ENCODE peak calls at places on chromosome 7, in five cellular contexts. B, M, W, S and I are unnamed samples.

GRCh38 chr7:17560516-17560915 is 262.1 kb downstream of the AHR start:
- DNase-seq in B (no peak), M (peak), W (no peak), S (peak), I (no peak)

GRCh38 chr7:132771301-132771730 is 195.0 kb upstream of the PLXNA4 start:
- DNase-seq in B (no peak), M (no peak), W (no peak), S (peak), I (peak)

GRCh38 chr7:13639416-13639815 is 350.1 kb downstream of the ETV1 start:
- DNase-seq in B (no peak), M (no peak), W (no peak), S (no peak), I (no peak)

GRCh38 chr7:41705109-41705871 is 2.4 kb upstream of the INHBA start:
- DNase-seq in B (peak), M (peak), W (peak), S (peak), I (peak)

GRCh38 chr7:3564231-3564630 is 263.2 kb downstream of the SDK1 start:
- DNase-seq in B (no peak), M (no peak), W (no peak), S (no peak), I (no peak)

GRCh38 chr7:138097064-138097741 is 20.9 kb downstream of the AKR1D1 start:
- DNase-seq in B (no peak), M (no peak), W (no peak), S (peak), I (no peak)

GRCh38 chr7:64183126-64183742 is 23.8 kb upstream of the ZNF735 start:
- DNase-seq in B (peak), M (no peak), W (no peak), S (peak), I (peak)

GRCh38 chr7:84455788-84456187 is 261.2 kb upstream of the SEMA3A start:
- DNase-seq in B (no peak), M (peak), W (no peak), S (peak), I (no peak)

GRCh38 chr7:144782883-144783282 is 53.0 kb downstream of the TPK1 start:
- DNase-seq in B (no peak), M (no peak), W (no peak), S (no peak), I (no peak)

GRCh38 chr7:22117222-22117621 is 171.5 kb upstream of the CDCA7L start:
- DNase-seq in B (no peak), M (no peak), W (no peak), S (peak), I (no peak)
- H3K27ac ChIP-seq in B (no peak), M (no peak), W (no peak), S (no peak), I (peak)

DNA sequence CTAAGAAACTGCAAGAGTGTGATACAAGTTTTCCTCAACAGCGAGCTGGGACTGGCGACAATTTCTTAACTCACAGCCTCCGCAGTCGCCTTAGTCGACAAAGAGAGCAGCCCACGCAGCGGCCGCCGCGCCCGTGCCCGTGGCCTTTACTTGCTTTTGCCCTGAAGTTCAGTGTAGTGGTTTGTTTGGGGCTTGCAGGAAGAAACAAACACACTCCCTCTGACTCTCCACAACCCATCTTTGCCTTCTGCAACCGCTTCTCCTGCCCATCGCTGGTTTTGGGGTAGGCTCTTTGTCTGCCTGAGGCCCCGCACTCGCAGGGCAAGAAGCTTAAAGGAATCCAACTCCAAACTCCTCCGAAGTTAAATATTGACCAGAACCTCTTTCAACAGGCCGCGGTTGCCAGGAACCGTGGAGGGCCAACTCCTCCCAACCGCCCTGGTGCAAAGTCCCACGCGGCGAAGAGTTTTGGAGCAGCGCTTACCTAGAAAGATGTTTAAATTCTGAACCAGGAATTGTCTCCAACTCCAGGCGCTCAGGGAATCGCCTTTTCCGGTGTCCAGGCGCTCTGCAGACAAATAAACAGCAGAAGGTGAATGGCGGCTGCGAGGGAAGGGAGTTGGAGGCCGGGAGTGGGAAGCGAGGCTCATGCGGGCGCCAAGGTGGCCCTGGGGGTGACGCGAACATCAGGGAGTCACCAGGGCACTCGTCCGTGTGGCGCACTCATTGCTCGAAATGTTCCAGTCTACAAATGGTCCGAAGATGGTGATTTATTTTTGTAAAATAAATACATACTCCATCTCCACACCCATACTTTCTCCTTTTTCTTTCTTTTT is 8.3 kb downstream of the HOXA4 start:
- DNase-seq in B (no peak), M (peak), W (no peak), S (no peak), I (no peak)
- H3K27ac ChIP-seq in B (no peak), M (peak), W (no peak), S (no peak), I (no peak)

GRCh38 chr7:100372694-100373093 is 593 bp upstream of the PILRA start:
- DNase-seq in B (no peak), M (no peak), W (no peak), S (no peak), I (no peak)

GRCh38 chr7:100373261-100373831 is at the start of gene PILRA:
- DNase-seq in B (no peak), M (no peak), W (no peak), S (peak), I (no peak)

GRCh38 chr7:100371561-100372171 is 1.6 kb upstream of the PILRA start:
- DNase-seq in B (no peak), M (no peak), W (no peak), S (peak), I (peak)

GRCh38 chr7:100372256-100372655 is 1.0 kb upstream of the PILRA start:
- DNase-seq in B (no peak), M (peak), W (no peak), S (peak), I (no peak)

GRCh38 chr7:100374601-100375000 is 1.3 kb downstream of the PILRA start:
- DNase-seq in B (no peak), M (no peak), W (no peak), S (no peak), I (no peak)
- H3K27ac ChIP-seq in B (peak), M (no peak), W (no peak), S (no peak), I (no peak)

GRCh38 chr7:43589728-43590127 is 6.8 kb downstream of the STK17A start:
- DNase-seq in B (no peak), M (no peak), W (no peak), S (no peak), I (no peak)

GRCh38 chr7:43590862-43591550 is 8.1 kb downstream of the STK17A start:
- DNase-seq in B (no peak), M (no peak), W (no peak), S (no peak), I (no peak)

GRCh38 chr7:43592321-43592720 is 9.4 kb downstream of the STK17A start:
- DNase-seq in B (no peak), M (no peak), W (no peak), S (peak), I (no peak)

GRCh38 chr7:43593010-43593409 is 10.1 kb downstream of the STK17A start:
- DNase-seq in B (no peak), M (no peak), W (no peak), S (peak), I (no peak)

GRCh38 chr7:43591551-43592180 is 8.8 kb downstream of the STK17A start:
- DNase-seq in B (no peak), M (peak), W (no peak), S (peak), I (no peak)
- H3K27ac ChIP-seq in B (no peak), M (no peak), W (no peak), S (peak), I (no peak)

GRCh38 chr7:21579341-21580072 is 36.7 kb downstream of the DNAH11 start:
- DNase-seq in B (no peak), M (peak), W (no peak), S (peak), I (no peak)

GRCh38 chr7:21585070-21585724 is 42.4 kb downstream of the DNAH11 start:
- DNase-seq in B (no peak), M (no peak), W (no peak), S (no peak), I (no peak)

DNA sequence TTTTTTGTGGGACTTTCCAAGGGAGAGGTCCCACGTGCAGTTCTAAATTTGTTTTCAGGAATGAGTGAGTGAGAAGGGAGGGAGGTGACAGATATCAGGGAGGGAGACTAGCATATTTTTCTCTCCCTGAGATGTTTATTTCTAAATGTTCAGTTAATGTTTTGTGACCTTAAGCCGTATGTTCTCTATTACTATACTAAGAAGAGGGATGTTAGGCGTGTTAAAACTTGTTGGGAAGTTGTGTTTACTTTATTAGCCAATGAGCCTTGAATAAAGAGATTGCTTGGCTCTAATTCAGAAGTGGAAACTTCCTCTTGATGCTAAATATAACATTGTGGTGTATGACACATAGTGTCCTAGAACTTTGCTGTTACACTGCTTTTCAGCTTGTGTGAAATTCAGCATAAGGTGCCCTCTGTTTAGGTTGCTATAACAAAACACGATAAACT is 37.3 kb downstream of the DNAH11 start:
- DNase-seq in B (no peak), M (peak), W (no peak), S (peak), I (no peak)
- H3K27ac ChIP-seq in B (no peak), M (no peak), W (peak), S (no peak), I (no peak)

GRCh38 chr7:22223841-22224240 is 133.1 kb downstream of the RAPGEF5 start:
- DNase-seq in B (no peak), M (no peak), W (no peak), S (no peak), I (no peak)
- H3K27ac ChIP-seq in B (no peak), M (no peak), W (no peak), S (no peak), I (no peak)